ENCODE peak calls at places on chromosomes 1 and 21, in ten cellular contexts. T is T-helper 2 cell; X is LoVo; W is left lung; S is activated CD4-positive, CD25-positive, alpha-beta regulatory T cell; P is H9; B is cardiac muscle cell; N is stimulated activated CD8-positive, alpha-beta memory T cell treated with anti-CD3 and anti-CD28 coated beads, Interleukin-2, amount 100 ng/mL, for 48 hours; H is cardiac septum; J is RPMI8226. I is an unnamed sample.

GRCh38 chr1:234659538-234659937 is 49.6 kb upstream of the IRF2BP2 start:
- DNase-seq in X (peak), T (no peak), W (no peak), B (peak), N (no peak), H (no peak), J (no peak), S (no peak), P (no peak), I (no peak)

GRCh38 chr1:39632491-39633417 is 6.7 kb downstream of the HEYL start:
- DNase-seq in H (peak), P (peak), W (peak), X (no peak), B (peak), J (no peak), T (no peak), S (no peak), N (no peak), I (peak)

GRCh38 chr1:15220825-15221431 is 26.1 kb upstream of the FHAD1 start:
- DNase-seq in J (no peak), W (no peak), N (no peak), S (no peak), B (peak), X (no peak), P (no peak), H (no peak), T (no peak), I (no peak)

GRCh38 chr21:46229133-46229922 is 754 bp upstream of the LSS start:
- DNase-seq in X (no peak), S (peak), J (peak), H (no peak), N (no peak), B (no peak), W (peak), P (no peak), T (peak), I (peak)

GRCh38 chr1:92536593-92537332 is 50.0 kb upstream of the GFI1 start:
- DNase-seq in J (no peak), P (no peak), W (no peak), X (peak), T (no peak), N (no peak), S (no peak), H (no peak), B (peak), I (no peak)

GRCh38 chr1:113747376-113747775 is 11.9 kb downstream of the PHTF1 start:
- DNase-seq in H (no peak), P (no peak), N (no peak), J (no peak), B (peak), T (no peak), W (no peak), S (no peak), X (no peak), I (no peak)

GRCh38 chr1:81186271-81186670 is 614.5 kb upstream of the ADGRL2 start:
- DNase-seq in N (no peak), H (no peak), T (no peak), S (no peak), J (no peak), X (no peak), P (no peak), B (peak), W (no peak), I (no peak)

GRCh38 chr1:3998086-3998485 is 98.0 kb upstream of the C1orf174 start:
- DNase-seq in B (no peak), H (peak), X (no peak), N (no peak), T (no peak), W (peak), S (no peak), P (no peak), J (no peak), I (no peak)

GRCh38 chr1:152997911-152998310 is 3.6 kb upstream of the SPRR3 start:
- DNase-seq in W (no peak), S (no peak), B (no peak), P (no peak), X (no peak), T (no peak), J (no peak), N (no peak), H (no peak), I (no peak)

GRCh38 chr1:234238060-234238459 is 135.2 kb upstream of the COA6 start:
- DNase-seq in N (no peak), P (peak), S (no peak), X (no peak), T (no peak), W (no peak), J (no peak), B (no peak), H (no peak), I (no peak)

GRCh38 chr1:98277111-98277510 is 356.3 kb upstream of the DPYD start:
- DNase-seq in T (no peak), W (no peak), N (no peak), X (peak), S (no peak), P (no peak), J (no peak), H (no peak), B (peak), I (no peak)

GRCh38 chr1:244316407-244316806 is 135.3 kb downstream of the ADSS2 start:
- DNase-seq in N (no peak), T (no peak), B (no peak), H (no peak), W (no peak), J (no peak), S (no peak), P (no peak), X (no peak), I (no peak)

GRCh38 chr1:7422966-7423365 is 348.1 kb upstream of the VAMP3 start:
- DNase-seq in H (peak), N (no peak), B (no peak), S (no peak), X (no peak), P (no peak), W (no peak), J (no peak), T (no peak), I (no peak)

GRCh38 chr1:28313710-28314510 is 14.9 kb upstream of the MED18 start:
- DNase-seq in S (no peak), B (peak), T (no peak), W (peak), X (peak), P (no peak), H (peak), N (no peak), J (no peak), I (peak)

GRCh38 chr1:104235141-104235540 is 485.4 kb downstream of the AMY1C start:
- DNase-seq in X (no peak), S (no peak), N (no peak), B (no peak), P (no peak), W (no peak), H (no peak), J (no peak), T (no peak), I (no peak)

GRCh38 chr1:172742599-172743500 is 83.9 kb downstream of the FASLG start:
- DNase-seq in X (peak), S (no peak), W (no peak), J (peak), T (no peak), P (no peak), B (peak), H (no peak), N (no peak), I (no peak)

GRCh38 chr1:68293122-68293521 is 60.8 kb upstream of the WLS start:
- DNase-seq in W (no peak), X (no peak), J (no peak), B (peak), N (no peak), H (no peak), T (no peak), S (no peak), P (peak), I (no peak)

GRCh38 chr1:82632164-82632563 is 831.4 kb downstream of the ADGRL2 start:
- DNase-seq in X (no peak), J (no peak), B (peak), P (no peak), W (no peak), H (no peak), S (no peak), T (no peak), N (no peak), I (no peak)

GRCh38 chr1:177505905-177506590 is 335.3 kb downstream of the BRINP2 start:
- DNase-seq in W (no peak), N (no peak), X (peak), H (no peak), J (no peak), B (peak), T (no peak), P (no peak), S (no peak), I (no peak)

GRCh38 chr21:42445311-42445710 is 41.6 kb downstream of the UBASH3A start:
- DNase-seq in T (no peak), N (no peak), B (no peak), H (no peak), W (no peak), X (no peak), S (no peak), P (no peak), J (no peak), I (no peak)

GRCh38 chr1:44924835-44925464 is 61.4 kb downstream of the EIF2B3 start:
- DNase-seq in P (no peak), X (peak), T (no peak), S (no peak), W (no peak), H (no peak), J (no peak), B (peak), N (no peak), I (no peak)

GRCh38 chr1:24969616-24970398 is 39.7 kb upstream of the RUNX3 start:
- DNase-seq in T (no peak), J (no peak), S (no peak), W (no peak), X (no peak), N (no peak), H (no peak), P (peak), B (no peak), I (no peak)

GRCh38 chr1:228837817-228838716 is 102.8 kb downstream of the RHOU start:
- DNase-seq in T (no peak), J (no peak), B (peak), P (no peak), H (no peak), S (no peak), W (no peak), X (peak), N (no peak), I (peak)

GRCh38 chr1:51285055-51285454 is 45.3 kb downstream of the TTC39A start:
- DNase-seq in J (no peak), B (no peak), X (no peak), W (no peak), N (no peak), P (no peak), H (no peak), S (no peak), T (no peak), I (no peak)

GRCh38 chr1:61004269-61005003 is 77.9 kb upstream of the NFIA start:
- DNase-seq in W (no peak), T (no peak), N (no peak), X (no peak), S (no peak), H (no peak), J (no peak), P (no peak), B (peak), I (no peak)

GRCh38 chr1:182080955-182081582 is 19.6 kb upstream of the ZNF648 start:
- DNase-seq in S (no peak), H (no peak), J (peak), W (no peak), B (peak), P (peak), X (peak), N (no peak), T (no peak), I (no peak)

GRCh38 chr1:101130673-101131072 is 105.1 kb upstream of the DPH5 start:
- DNase-seq in N (no peak), T (no peak), S (no peak), B (peak), P (no peak), X (no peak), J (no peak), H (no peak), W (no peak), I (no peak)

GRCh38 chr1:153608742-153609584 is 4.0 kb downstream of the S100A16 start:
- DNase-seq in W (peak), X (peak), N (no peak), S (no peak), T (no peak), J (no peak), H (peak), P (peak), B (peak), I (peak)

GRCh38 chr1:47623174-47623940 is 185.5 kb downstream of the FOXD2 start:
- DNase-seq in H (no peak), X (no peak), J (no peak), W (no peak), N (no peak), B (no peak), S (no peak), P (peak), T (no peak), I (no peak)

GRCh38 chr21:36155603-36156338 is 853 bp upstream of the DOP1B start:
- DNase-seq in S (no peak), X (peak), H (no peak), N (no peak), P (peak), T (no peak), B (no peak), J (peak), W (peak), I (peak)

GRCh38 chr21:41313765-41314164 is 2.8 kb upstream of the FAM3B start:
- DNase-seq in T (no peak), B (no peak), J (no peak), X (no peak), H (no peak), W (no peak), P (no peak), N (no peak), S (no peak), I (no peak)

GRCh38 chr1:100538935-100539835 is 1.2 kb downstream of the GPR88 start:
- DNase-seq in B (no peak), P (peak), W (peak), H (no peak), J (peak), X (no peak), S (no peak), N (peak), T (peak), I (peak)

GRCh38 chr1:221741364-221741970 is 422 bp downstream of the DUSP10 start:
- DNase-seq in B (peak), T (no peak), J (no peak), P (no peak), X (no peak), H (no peak), N (no peak), S (no peak), W (peak), I (peak)

GRCh38 chr1:116514708-116515525 is 55.9 kb downstream of the CD58 start:
- DNase-seq in J (no peak), P (no peak), T (peak), X (no peak), B (peak), H (peak), N (peak), S (no peak), W (no peak), I (peak)

GRCh38 chr1:90729484-90730246 is 12.6 kb upstream of the BARHL2 start:
- DNase-seq in P (peak), X (no peak), S (no peak), N (no peak), H (no peak), W (peak), B (no peak), J (no peak), T (no peak), I (no peak)

GRCh38 chr1:119795471-119795870 is 15.8 kb downstream of the REG4 start:
- DNase-seq in W (no peak), T (no peak), H (no peak), P (no peak), J (no peak), S (no peak), N (no peak), X (no peak), B (no peak), I (no peak)

GRCh38 chr1:30754684-30755171 is 2.8 kb downstream of the LAPTM5 start:
- DNase-seq in T (no peak), W (no peak), X (no peak), S (no peak), H (no peak), B (no peak), P (no peak), J (peak), N (no peak), I (no peak)

GRCh38 chr1:211135342-211135950 is 1.5 kb upstream of the KCNH1 start:
- DNase-seq in P (no peak), X (peak), S (no peak), J (peak), H (no peak), T (no peak), B (peak), N (no peak), W (no peak), I (no peak)

GRCh38 chr1:199743227-199743626 is 284.3 kb upstream of the NR5A2 start:
- DNase-seq in W (no peak), N (no peak), B (peak), T (no peak), J (no peak), X (no peak), P (no peak), S (no peak), H (no peak), I (no peak)

I was measured in lower lobe of right lung.